ENCODE peak calls at places on chromosomes 4 and X, in ten cellular contexts. N, I, W, L, X, C, H, U, V and B are unnamed samples.

GRCh38 chr4:87097075-87097474 is 123.3 kb downstream of the KLHL8 start:
- DNase-seq in H (no peak), N (no peak), I (peak), V (no peak), C (no peak), X (no peak), W (no peak), L (no peak), U (no peak), B (no peak)

GRCh38 chr4:172927096-172927495 is 241.5 kb upstream of the GALNT7 start:
- DNase-seq in W (no peak), I (no peak), C (no peak), X (no peak), N (no peak), V (peak), U (no peak), L (no peak), H (no peak), B (no peak)

GRCh38 chr4:74874785-74875367 is 58.0 kb upstream of the PARM1 start:
- DNase-seq in U (peak), V (peak), I (peak), W (peak), H (peak), N (no peak), C (no peak), L (peak), X (no peak), B (no peak)

GRCh38 chr4:154711522-154711921 is 32.3 kb upstream of the LRAT start:
- DNase-seq in I (no peak), H (no peak), W (no peak), X (no peak), N (no peak), V (no peak), U (no peak), C (no peak), L (no peak), B (no peak)

GRCh38 chr4:31343058-31343457 is 622.9 kb downstream of the PCDH7 start:
- DNase-seq in C (no peak), N (no peak), I (peak), W (no peak), U (no peak), X (no peak), H (no peak), V (no peak), L (no peak), B (no peak)

GRCh38 chr4:103996059-103996458 is 276.3 kb upstream of the TACR3 start:
- DNase-seq in X (no peak), N (no peak), C (no peak), U (no peak), V (no peak), L (no peak), I (peak), H (no peak), W (no peak), B (no peak)

GRCh38 chrX:134294548-134294947 is 57.6 kb downstream of the CCDC160 start:
- DNase-seq in N (no peak), I (no peak), V (no peak), H (no peak), U (peak), C (no peak), L (no peak), W (no peak), X (no peak), B (no peak)

GRCh38 chrX:130896816-130897508 is 6.0 kb downstream of the ENOX2 start:
- DNase-seq in U (peak), V (no peak), I (no peak), W (no peak), N (no peak), X (no peak), H (no peak), C (peak), L (no peak), B (no peak)

GRCh38 chr4:12674184-12674583 is 810.0 kb downstream of the RAB28 start:
- DNase-seq in W (no peak), V (no peak), I (no peak), U (no peak), L (no peak), H (no peak), C (no peak), X (no peak), N (no peak), B (no peak)

GRCh38 chr4:87103691-87104187 is 116.7 kb downstream of the KLHL8 start:
- DNase-seq in X (no peak), N (no peak), H (no peak), L (no peak), U (peak), W (no peak), C (no peak), V (peak), I (no peak), B (no peak)

GRCh38 chr4:21802406-21802805 is 146.2 kb downstream of the KCNIP4 start:
- DNase-seq in L (no peak), V (no peak), C (no peak), N (no peak), X (no peak), H (no peak), U (peak), I (no peak), W (no peak), B (no peak)

GRCh38 chr4:46386570-46386969 is 3.4 kb downstream of the GABRA2 start:
- DNase-seq in W (no peak), U (no peak), N (no peak), C (no peak), V (no peak), X (no peak), I (peak), H (no peak), L (no peak), B (no peak)

GRCh38 chr4:46388860-46389259 is 1.1 kb downstream of the GABRA2 start:
- DNase-seq in U (no peak), L (no peak), W (no peak), C (no peak), H (no peak), N (no peak), X (no peak), I (no peak), V (peak), B (no peak)

GRCh38 chr4:46390353-46391058 is 578 bp upstream of the GABRA2 start:
- DNase-seq in V (no peak), L (no peak), W (no peak), I (peak), U (no peak), X (no peak), N (no peak), H (no peak), C (no peak), B (no peak)

GRCh38 chr4:46387956-46388355 is 2.0 kb downstream of the GABRA2 start:
- DNase-seq in L (no peak), W (no peak), N (no peak), X (no peak), C (no peak), U (no peak), V (no peak), H (no peak), I (no peak), B (no peak)

DNA sequence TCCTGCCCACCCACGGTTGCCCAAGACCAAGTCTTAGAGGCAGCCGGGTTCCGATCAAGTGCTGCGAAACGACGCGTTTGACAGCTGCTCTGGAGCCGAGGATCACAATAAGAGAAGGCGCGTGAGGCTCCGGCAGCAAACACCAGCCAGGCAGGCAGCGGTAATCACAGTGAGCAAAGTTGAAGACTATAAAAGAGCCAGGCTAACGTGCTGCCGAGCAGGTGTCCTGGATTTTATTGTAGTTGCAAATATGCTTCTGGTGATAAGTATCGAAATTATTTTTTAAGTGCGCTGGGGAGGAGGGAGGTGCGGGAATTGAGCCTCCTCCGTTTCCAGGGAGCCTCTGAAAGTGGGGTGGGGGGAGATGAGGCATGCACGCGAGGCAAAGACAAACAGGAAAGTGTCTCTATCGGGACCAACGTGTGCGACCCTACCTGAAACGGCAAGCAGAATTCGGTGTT is 597 bp downstream of the GABRA2 start:
- DNase-seq in V (peak), L (peak), N (no peak), C (no peak), X (no peak), U (no peak), I (peak), W (no peak), H (no peak), B (no peak)
- H3K4me3 ChIP-seq in V (peak), L (no peak), N (peak), C (peak), X (no peak), U (no peak), I (peak), W (peak), H (peak), B (peak)

DNA sequence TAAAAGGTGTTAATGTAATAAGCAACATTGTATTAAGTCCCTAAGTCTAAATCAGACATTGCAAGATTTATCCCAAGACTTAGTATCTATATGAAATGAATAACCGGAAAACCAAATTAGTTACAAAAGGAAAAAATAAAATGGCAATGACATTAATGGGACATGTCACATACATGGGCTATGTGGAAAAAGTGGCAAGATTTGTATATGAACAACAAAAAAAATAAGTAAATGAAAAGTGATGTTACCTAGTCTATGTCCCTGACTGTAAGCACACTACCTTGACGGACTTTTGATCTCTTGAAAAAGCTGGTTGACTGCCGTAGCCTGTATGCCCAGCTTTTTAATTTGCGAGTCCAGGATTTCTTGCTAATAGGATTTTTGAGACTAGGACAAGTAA is 55.5 kb upstream of the FAM120C start:
- DNase-seq in U (no peak), W (no peak), N (no peak), I (no peak), L (no peak), X (no peak), V (no peak), C (no peak), H (no peak), B (no peak)
- H3K4me3 ChIP-seq in U (no peak), W (no peak), N (no peak), I (no peak), L (no peak), X (no peak), V (no peak), C (no peak), H (no peak), B (no peak)

GRCh38 chrX:37785569-37785968 is 5.7 kb downstream of the CYBB start:
- DNase-seq in X (no peak), N (no peak), H (no peak), W (no peak), C (peak), L (no peak), V (peak), I (no peak), U (no peak), B (no peak)

GRCh38 chrX:37781808-37782207 is 1.9 kb downstream of the CYBB start:
- DNase-seq in L (no peak), V (no peak), H (no peak), X (no peak), N (no peak), I (no peak), W (no peak), C (no peak), U (no peak), B (no peak)

GRCh38 chrX:37783284-37783683 is 3.4 kb downstream of the CYBB start:
- DNase-seq in C (peak), U (no peak), H (no peak), X (no peak), L (no peak), N (no peak), V (no peak), W (no peak), I (no peak), B (no peak)

GRCh38 chrX:37787353-37787869 is 7.6 kb downstream of the CYBB start:
- DNase-seq in W (no peak), N (no peak), V (no peak), U (no peak), X (no peak), L (no peak), I (no peak), C (no peak), H (no peak), B (no peak)

DNA sequence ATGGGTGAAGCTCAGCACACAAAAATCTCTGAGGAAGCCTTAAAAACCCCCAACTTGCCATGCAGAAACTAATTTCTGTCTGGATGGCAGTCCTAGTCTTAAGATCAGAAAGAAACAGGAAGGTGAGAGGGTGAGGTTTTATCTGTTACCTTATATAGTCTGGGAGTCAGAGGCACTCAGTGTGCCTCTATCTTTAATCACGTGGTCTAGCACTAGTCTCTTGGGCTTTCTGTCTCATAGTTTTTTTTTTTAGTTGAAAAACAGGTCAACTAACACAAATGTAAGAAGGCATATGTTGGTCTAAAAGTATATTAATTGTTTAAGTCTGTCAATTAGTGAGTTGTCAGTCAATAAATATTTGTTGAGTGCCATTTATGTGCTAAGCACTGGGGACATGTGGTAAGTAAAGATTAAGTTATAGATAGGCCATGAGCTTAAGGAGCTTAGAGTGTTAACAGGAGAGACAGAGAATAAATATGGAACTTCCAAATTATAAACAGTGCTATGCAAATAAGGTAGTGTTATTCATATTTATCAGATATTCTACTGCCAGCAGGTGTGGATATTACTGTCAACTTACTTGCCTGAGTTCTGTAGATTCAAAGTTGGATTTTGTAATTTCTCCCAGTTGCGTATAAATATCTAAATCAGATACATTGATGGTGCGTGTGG is 6.9 kb downstream of the CYBB start:
- DNase-seq in U (no peak), I (no peak), L (no peak), H (no peak), C (no peak), N (no peak), V (peak), W (no peak), X (no peak), B (no peak)
- H3K4me3 ChIP-seq in U (no peak), I (no peak), L (no peak), H (peak), C (no peak), N (no peak), V (no peak), W (no peak), X (no peak), B (no peak)

GRCh38 chrX:72236841-72237240 is 2.0 kb downstream of the ERCC6L start:
- DNase-seq in I (no peak), V (no peak), U (no peak), N (no peak), W (no peak), X (no peak), C (no peak), H (no peak), L (no peak), B (no peak)

GRCh38 chrX:72243472-72243871 is 4.6 kb upstream of the ERCC6L start:
- DNase-seq in W (no peak), H (no peak), C (no peak), X (no peak), U (peak), L (no peak), N (no peak), I (no peak), V (no peak), B (no peak)

GRCh38 chrX:72238721-72239475 is at the start of gene ERCC6L:
- DNase-seq in U (peak), X (peak), W (peak), H (peak), V (peak), I (peak), L (peak), N (peak), C (peak), B (peak)

GRCh38 chrX:72240976-72241375 is 2.1 kb upstream of the ERCC6L start:
- DNase-seq in V (no peak), C (no peak), W (no peak), U (no peak), I (no peak), L (no peak), H (no peak), N (no peak), X (no peak), B (no peak)

GRCh38 chrX:72238183-72238582 is 644 bp downstream of the ERCC6L start:
- DNase-seq in U (no peak), W (no peak), N (no peak), H (no peak), L (no peak), I (no peak), X (no peak), V (no peak), C (no peak), B (no peak)
- H3K4me3 ChIP-seq in U (peak), W (no peak), N (no peak), H (peak), L (no peak), I (peak), X (peak), V (no peak), C (no peak), B (no peak)

GRCh38 chrX:155263854-155264628 is at the start of gene RAB39B:
- DNase-seq in V (peak), U (peak), C (peak), W (no peak), X (peak), L (peak), N (peak), I (peak), H (peak), B (peak)
- H3K4me3 ChIP-seq in V (peak), U (peak), C (peak), W (no peak), X (peak), L (peak), N (peak), I (peak), H (peak), B (no peak)

DNA sequence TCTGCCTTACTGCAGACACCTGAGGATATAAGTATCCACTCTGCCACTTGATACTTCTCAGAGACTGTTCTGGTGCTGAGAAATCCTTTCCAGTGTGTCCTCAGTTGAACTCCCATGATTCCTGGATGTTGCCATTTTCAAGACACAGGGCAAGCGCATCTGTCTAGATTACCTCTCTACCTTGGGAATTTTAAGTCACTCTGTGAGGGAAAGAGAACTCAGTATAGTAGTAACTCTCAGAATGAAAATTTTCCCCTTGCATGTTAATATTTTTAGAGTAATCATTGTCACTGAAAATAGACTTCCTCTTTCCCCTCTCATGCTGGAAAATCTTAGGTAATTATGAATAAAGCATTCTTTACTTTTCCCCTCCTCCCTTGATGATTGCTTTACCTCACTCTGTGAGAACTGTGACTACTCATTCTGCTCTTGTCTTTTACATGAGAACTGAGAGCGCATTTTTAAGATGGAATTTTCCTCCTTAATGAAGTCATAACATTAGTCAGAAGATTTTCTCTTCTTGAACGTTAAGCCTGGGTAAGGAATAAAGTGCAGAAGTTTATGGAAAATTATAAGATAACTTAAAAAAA is 45.0 kb downstream of the TET2 start:
- DNase-seq in U (no peak), I (no peak), H (no peak), C (no peak), W (no peak), N (no peak), V (no peak), L (no peak), X (no peak), B (no peak)
- H3K4me3 ChIP-seq in U (no peak), I (no peak), H (no peak), C (peak), W (peak), N (peak), V (no peak), L (no peak), X (no peak), B (no peak)